ENCODE peak calls at places on chromosomes 1 and 21, in eight cellular contexts. F, E, D, N, Q, R, T and Y are unnamed samples.

GRCh38 chr1:210496063-210496462 is 167.4 kb downstream of the HHAT start:
- DNase-seq in F (peak), E (peak), D (peak), N (no peak), Q (no peak), R (no peak), T (no peak), Y (no peak)

GRCh38 chr1:229220163-229220846 is 50.6 kb upstream of the RAB4A start:
- DNase-seq in F (no peak), E (no peak), D (no peak), N (no peak), Q (no peak), R (no peak), T (no peak), Y (no peak)

GRCh38 chr1:176225485-176225884 is 18.4 kb upstream of the COP1 start:
- DNase-seq in F (no peak), E (no peak), D (no peak), N (no peak), Q (no peak), R (no peak), T (no peak), Y (no peak)

GRCh38 chr1:156493749-156494148 is 6.8 kb downstream of the MEF2D start:
- DNase-seq in F (no peak), E (no peak), D (no peak), N (no peak), Q (no peak), R (no peak), T (peak), Y (no peak)

GRCh38 chr1:29249170-29249691 is 12.9 kb downstream of the PTPRU start:
- DNase-seq in F (no peak), E (peak), D (no peak), N (no peak), Q (no peak), R (no peak), T (no peak), Y (no peak)

GRCh38 chr1:223665592-223666312 is at the start of gene CAPN8:
- DNase-seq in F (no peak), E (no peak), D (no peak), N (no peak), Q (peak), R (no peak), T (no peak), Y (no peak)

GRCh38 chr1:61322769-61323168 is 240.4 kb downstream of the NFIA start:
- DNase-seq in F (no peak), E (no peak), D (no peak), N (no peak), Q (peak), R (no peak), T (no peak), Y (no peak)

GRCh38 chr21:45137612-45137937 is 63.2 kb downstream of the ADARB1 start:
- DNase-seq in F (no peak), E (no peak), D (no peak), N (no peak), Q (no peak), R (no peak), T (no peak), Y (no peak)

GRCh38 chr1:170239445-170239844 is 93.7 kb downstream of the NTMT2 start:
- DNase-seq in F (no peak), E (no peak), D (no peak), N (no peak), Q (peak), R (no peak), T (no peak), Y (no peak)

GRCh38 chr1:177809844-177810243 is 160.0 kb downstream of the SEC16B start:
- DNase-seq in F (no peak), E (no peak), D (no peak), N (no peak), Q (no peak), R (no peak), T (no peak), Y (no peak)

GRCh38 chr1:46449223-46450159 is 40.1 kb upstream of the DMBX1 start:
- DNase-seq in F (no peak), E (no peak), D (no peak), N (no peak), Q (no peak), R (no peak), T (no peak), Y (no peak)

GRCh38 chr1:224435318-224435763 is 744 bp upstream of the WDR26 start:
- DNase-seq in F (no peak), E (peak), D (peak), N (no peak), Q (no peak), R (no peak), T (peak), Y (no peak)

GRCh38 chr21:41668051-41668541 is 98.8 kb downstream of the RIPK4 start:
- DNase-seq in F (no peak), E (no peak), D (no peak), N (no peak), Q (no peak), R (no peak), T (no peak), Y (no peak)

GRCh38 chr1:222919478-222919865 is 104.6 kb downstream of the DISP1 start:
- DNase-seq in F (no peak), E (no peak), D (peak), N (no peak), Q (no peak), R (no peak), T (no peak), Y (no peak)

GRCh38 chr21:33367309-33367973 is 35.8 kb upstream of the IFNGR2 start:
- DNase-seq in F (no peak), E (no peak), D (no peak), N (no peak), Q (no peak), R (no peak), T (peak), Y (no peak)

GRCh38 chr1:167465018-167465417 is 53.3 kb downstream of the CD247 start:
- DNase-seq in F (no peak), E (no peak), D (no peak), N (no peak), Q (no peak), R (no peak), T (no peak), Y (no peak)

GRCh38 chr21:42233067-42233981 is 14.4 kb downstream of the ABCG1 start:
- DNase-seq in F (peak), E (peak), D (no peak), N (no peak), Q (no peak), R (peak), T (peak), Y (peak)

GRCh38 chr1:37158113-37158749 is 123.9 kb upstream of the GRIK3 start:
- DNase-seq in F (no peak), E (no peak), D (no peak), N (no peak), Q (no peak), R (no peak), T (no peak), Y (no peak)

GRCh38 chr1:173393655-173393993 is 83.5 kb upstream of the PRDX6 start:
- DNase-seq in F (no peak), E (peak), D (peak), N (no peak), Q (no peak), R (no peak), T (no peak), Y (no peak)

GRCh38 chr1:241542199-241542907 is 10.2 kb downstream of the KMO start:
- DNase-seq in F (no peak), E (no peak), D (no peak), N (no peak), Q (peak), R (no peak), T (peak), Y (no peak)

GRCh38 chr1:80375662-80376061 is 1369.1 kb upstream of the ADGRL4 start:
- DNase-seq in F (no peak), E (peak), D (peak), N (no peak), Q (peak), R (no peak), T (no peak), Y (no peak)

GRCh38 chr1:53552981-53553733 is 94.0 kb downstream of the DMRTB1 start:
- DNase-seq in F (no peak), E (no peak), D (no peak), N (no peak), Q (no peak), R (no peak), T (no peak), Y (no peak)

GRCh38 chr21:38902608-38903445 is 97.1 kb downstream of the ETS2 start:
- DNase-seq in F (no peak), E (no peak), D (no peak), N (no peak), Q (no peak), R (peak), T (no peak), Y (no peak)

GRCh38 chr1:60037061-60037460 is 36.5 kb downstream of the C1orf87 start:
- DNase-seq in F (no peak), E (no peak), D (no peak), N (no peak), Q (no peak), R (no peak), T (no peak), Y (no peak)

GRCh38 chr1:233730809-233731208 is 116.9 kb downstream of the KCNK1 start:
- DNase-seq in F (no peak), E (no peak), D (no peak), N (no peak), Q (no peak), R (no peak), T (no peak), Y (no peak)

GRCh38 chr1:20665736-20666135 is 4.6 kb upstream of the DDOST start:
- DNase-seq in F (no peak), E (no peak), D (no peak), N (no peak), Q (no peak), R (no peak), T (peak), Y (no peak)

GRCh38 chr1:227924838-227925574 is 22.7 kb downstream of the WNT9A start:
- DNase-seq in F (no peak), E (no peak), D (no peak), N (no peak), Q (no peak), R (no peak), T (no peak), Y (no peak)

GRCh38 chr1:88773540-88774150 is 89.6 kb downstream of the PKN2 start:
- DNase-seq in F (no peak), E (peak), D (peak), N (no peak), Q (peak), R (no peak), T (no peak), Y (no peak)

GRCh38 chr21:43734131-43734634 is 15.3 kb downstream of the PDXK start:
- DNase-seq in F (no peak), E (no peak), D (no peak), N (no peak), Q (no peak), R (no peak), T (no peak), Y (no peak)

GRCh38 chr1:203378529-203379271 is 27.8 kb upstream of the FMOD start:
- DNase-seq in F (no peak), E (no peak), D (peak), N (no peak), Q (no peak), R (peak), T (no peak), Y (no peak)

GRCh38 chr1:70706381-70707173 is 295.5 kb downstream of the CTH start:
- DNase-seq in F (peak), E (no peak), D (no peak), N (no peak), Q (no peak), R (peak), T (no peak), Y (no peak)

GRCh38 chr1:91502138-91502881 is 1.7 kb downstream of the CDC7 start:
- DNase-seq in F (no peak), E (no peak), D (no peak), N (no peak), Q (no peak), R (no peak), T (peak), Y (no peak)

GRCh38 chr1:2397007-2397679 is 5.5 kb downstream of the RER1 start:
- DNase-seq in F (no peak), E (no peak), D (no peak), N (no peak), Q (no peak), R (no peak), T (no peak), Y (no peak)
- H3K27ac ChIP-seq in F (no peak), E (no peak), D (no peak), N (no peak), Q (no peak), R (no peak), T (no peak), Y (no peak)

DNA sequence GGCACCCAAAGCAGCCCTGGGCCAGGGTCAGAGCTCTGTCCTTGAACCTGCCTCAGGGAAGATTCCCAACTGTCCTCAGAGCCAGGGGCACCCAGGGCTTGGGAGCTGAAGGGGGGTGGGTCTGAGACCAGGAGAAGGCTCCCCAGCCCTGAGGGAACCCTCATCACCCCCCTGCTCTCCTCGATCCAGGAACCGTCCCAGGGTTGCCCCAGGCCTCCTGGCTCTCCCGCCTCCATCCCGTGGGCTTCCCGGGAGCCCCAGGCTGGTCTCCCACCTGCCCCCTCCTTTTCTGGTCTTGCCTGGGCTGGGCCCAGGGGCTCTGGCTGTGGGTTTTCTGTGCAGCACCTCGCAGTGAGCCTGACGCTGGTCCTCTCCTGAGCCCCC is 6.7 kb upstream of the SAMD11 start:
- DNase-seq in F (peak), E (no peak), D (no peak), N (no peak), Q (no peak), R (no peak), T (no peak), Y (no peak)
- H3K27ac ChIP-seq in F (no peak), E (no peak), D (no peak), N (no peak), Q (no peak), R (no peak), T (no peak), Y (no peak)

GRCh38 chr1:183245366-183245765 is 59.3 kb downstream of the LAMC2 start:
- DNase-seq in F (no peak), E (no peak), D (no peak), N (no peak), Q (no peak), R (no peak), T (no peak), Y (no peak)
- H3K27ac ChIP-seq in F (no peak), E (no peak), D (no peak), N (no peak), Q (peak), R (no peak), T (no peak), Y (no peak)

DNA sequence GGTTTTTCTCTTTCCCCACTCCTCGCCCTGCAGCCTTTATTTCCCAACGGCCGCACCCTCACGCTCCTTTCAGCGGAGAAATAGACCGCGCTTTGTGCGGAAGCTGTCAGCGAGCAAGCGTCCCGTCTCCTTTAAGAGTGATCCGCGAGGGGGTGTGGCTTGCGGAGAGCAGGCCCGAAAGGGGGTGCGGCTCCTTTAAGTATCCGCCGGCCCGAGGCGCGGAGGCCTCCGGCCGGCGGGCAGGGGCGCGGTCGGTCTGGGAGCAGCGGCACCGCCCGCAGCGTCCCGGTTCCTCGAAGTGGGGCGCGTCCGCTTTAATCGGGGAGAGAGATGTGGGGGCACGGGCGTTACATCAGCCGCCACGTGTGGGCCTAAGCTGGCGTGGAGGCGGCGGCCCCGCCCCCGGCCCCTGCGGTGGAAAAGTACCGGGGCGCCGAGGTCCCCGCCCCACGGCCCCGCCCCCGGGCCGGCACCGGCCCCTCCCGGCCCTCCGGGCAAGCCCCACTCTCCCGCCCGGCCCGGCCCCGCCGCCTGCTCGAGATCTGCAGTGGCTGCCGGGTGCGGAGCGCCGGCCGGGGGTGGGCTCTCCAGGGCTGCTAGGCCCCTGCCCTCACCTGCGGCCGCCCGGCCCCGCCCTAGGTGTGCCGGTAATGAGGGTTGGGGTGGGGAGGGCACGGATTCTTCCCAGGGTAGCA is 1.2 kb downstream of the SLC6A9 start:
- DNase-seq in F (peak), E (peak), D (peak), N (peak), Q (peak), R (peak), T (peak), Y (peak)
- H3K27ac ChIP-seq in F (peak), E (peak), D (peak), N (peak), Q (peak), R (peak), T (peak), Y (peak)

GRCh38 chr1:9233942-9234222 is 692 bp upstream of the H6PD start:
- DNase-seq in F (no peak), E (no peak), D (no peak), N (no peak), Q (no peak), R (no peak), T (no peak), Y (no peak)
- H3K27ac ChIP-seq in F (peak), E (peak), D (peak), N (peak), Q (peak), R (no peak), T (peak), Y (peak)

GRCh38 chr1:22166439-22166838 is 23.5 kb upstream of the WNT4 start:
- DNase-seq in F (no peak), E (no peak), D (no peak), N (no peak), Q (no peak), R (no peak), T (no peak), Y (no peak)
- H3K27ac ChIP-seq in F (no peak), E (no peak), D (no peak), N (no peak), Q (no peak), R (no peak), T (no peak), Y (no peak)

DNA sequence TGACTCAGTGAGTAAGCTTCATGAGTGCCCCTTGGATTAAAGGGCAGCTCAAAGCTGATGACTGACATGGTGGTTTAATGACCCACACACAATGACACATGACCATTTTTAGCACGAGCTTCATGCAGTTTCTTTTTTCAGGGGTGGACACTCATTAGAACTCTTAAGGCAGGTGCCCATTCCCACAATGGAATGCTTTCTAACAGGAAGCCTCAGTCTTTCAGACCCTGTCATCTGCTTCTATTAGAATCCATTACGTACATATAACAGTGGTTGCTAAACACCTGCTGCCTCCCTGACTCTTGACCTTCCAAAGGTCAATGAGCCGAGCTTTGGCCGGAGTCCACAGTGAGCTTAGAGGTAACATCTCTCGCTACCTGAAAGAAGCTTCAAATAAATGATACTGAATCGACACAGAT is 27.4 kb downstream of the AKNAD1 start:
- DNase-seq in F (no peak), E (peak), D (no peak), N (no peak), Q (no peak), R (no peak), T (no peak), Y (no peak)
- H3K27ac ChIP-seq in F (peak), E (peak), D (no peak), N (no peak), Q (peak), R (no peak), T (no peak), Y (no peak)

GRCh38 chr1:17572264-17572985 is 32.9 kb downstream of the ARHGEF10L start:
- DNase-seq in F (no peak), E (no peak), D (no peak), N (no peak), Q (no peak), R (no peak), T (peak), Y (no peak)

GRCh38 chr1:17575786-17576584 is 36.5 kb downstream of the ARHGEF10L start:
- DNase-seq in F (no peak), E (no peak), D (no peak), N (no peak), Q (no peak), R (no peak), T (no peak), Y (no peak)

GRCh38 chr1:17574502-17574901 is 35.0 kb downstream of the ARHGEF10L start:
- DNase-seq in F (no peak), E (no peak), D (no peak), N (no peak), Q (no peak), R (no peak), T (no peak), Y (no peak)

GRCh38 chr1:17570228-17570627 is 30.7 kb downstream of the ARHGEF10L start:
- DNase-seq in F (no peak), E (no peak), D (no peak), N (no peak), Q (no peak), R (no peak), T (no peak), Y (no peak)

DNA sequence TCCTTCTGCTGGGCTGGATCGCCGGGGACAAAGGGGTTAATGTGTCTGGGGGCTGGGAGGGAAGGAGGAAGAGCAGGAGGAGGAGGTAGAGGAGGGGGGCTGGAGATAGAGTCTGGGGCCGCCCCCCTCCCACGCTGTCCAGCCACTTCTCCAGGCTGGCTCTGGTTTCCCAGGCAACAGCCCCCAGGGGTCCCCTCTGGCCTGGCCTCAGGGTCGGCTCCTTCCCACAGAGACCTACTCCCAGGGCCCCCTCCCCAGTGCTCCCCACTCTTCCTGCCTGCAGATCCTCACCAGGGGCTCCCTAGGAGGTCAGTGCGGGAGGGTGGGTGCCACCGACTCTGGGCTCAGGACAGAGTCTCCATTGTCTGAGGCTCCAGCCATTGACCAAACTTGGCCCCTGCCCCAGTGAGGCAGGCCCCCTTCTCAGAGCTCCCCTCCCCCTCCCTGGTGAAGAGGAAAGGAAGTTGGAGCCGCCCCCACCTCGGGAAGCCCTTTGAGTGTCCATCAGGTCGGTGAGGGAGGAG is 34.1 kb downstream of the ARHGEF10L start:
- DNase-seq in F (peak), E (no peak), D (no peak), N (peak), Q (no peak), R (no peak), T (no peak), Y (no peak)
- H3K27ac ChIP-seq in F (peak), E (no peak), D (no peak), N (peak), Q (no peak), R (peak), T (no peak), Y (no peak)